ENCODE peak calls at places on chromosomes 7 and 10, in four cellular contexts. I, H, E and U are unnamed samples.

GRCh38 chr10:79299397-79300370 is 47.6 kb upstream of the PPIF start:
- DNase-seq in H (peak), E (no peak), I (no peak), U (no peak)

GRCh38 chr7:142030294-142030693 is 34.6 kb downstream of the MGAM start:
- DNase-seq in H (no peak), I (no peak), E (no peak), U (no peak)

GRCh38 chr10:112883853-112884502 is 66.1 kb upstream of the TCF7L2 start:
- DNase-seq in I (no peak), E (no peak), H (no peak), U (no peak)

GRCh38 chr7:80278737-80279136 is 144.1 kb downstream of the GNAI1 start:
- DNase-seq in H (no peak), I (no peak), E (no peak), U (no peak)

GRCh38 chr7:102119213-102119651 is 167.4 kb upstream of the SH2B2 start:
- DNase-seq in I (no peak), H (no peak), E (peak), U (no peak)

GRCh38 chr10:133262696-133263095 is 14.0 kb downstream of the ADAM8 start:
- DNase-seq in I (no peak), E (no peak), H (no peak), U (no peak)

GRCh38 chr7:85021090-85021704 is 165.7 kb downstream of the SEMA3D start:
- DNase-seq in H (no peak), I (no peak), E (peak), U (no peak)

GRCh38 chr7:29883462-29884398 is 77.4 kb downstream of the WIPF3 start:
- DNase-seq in E (no peak), H (no peak), I (no peak), U (peak)

GRCh38 chr10:15744217-15744865 is 24.6 kb upstream of the ITGA8 start:
- DNase-seq in H (peak), I (no peak), E (peak), U (no peak)

GRCh38 chr10:119897366-119897765 is 4.8 kb downstream of the SEC23IP start:
- DNase-seq in I (no peak), E (no peak), H (no peak), U (no peak)

GRCh38 chr7:25964483-25964961 is 187.5 kb upstream of the NFE2L3 start:
- DNase-seq in E (no peak), H (no peak), I (no peak), U (peak)

GRCh38 chr10:72740526-72740925 is 48.6 kb downstream of the MCU start:
- DNase-seq in I (no peak), E (peak), H (peak), U (no peak)

GRCh38 chr10:571643-572042 is 117.8 kb downstream of the DIP2C start:
- DNase-seq in I (no peak), E (no peak), H (no peak), U (no peak)

GRCh38 chr10:121110369-121110768 is 259.2 kb downstream of the WDR11 start:
- DNase-seq in E (no peak), I (no peak), H (no peak), U (no peak)
- TF ChIP-seq CTCF in E (no peak), I (no peak), H (no peak), U (no peak)

GRCh38 chr7:116501425-116502167 is 2.1 kb downstream of the CAV2 start:
- DNase-seq in I (peak), H (peak), E (peak), U (no peak)
- H3K27ac ChIP-seq in I (peak), H (peak), E (peak), U (peak)

GRCh38 chr10:25768167-25768566 is 165.9 kb upstream of the MYO3A start:
- DNase-seq in H (no peak), I (no peak), E (no peak), U (no peak)
- TF ChIP-seq CTCF in H (no peak), I (no peak), E (peak), U (no peak)

GRCh38 chr10:26969145-26969926 is 108.6 kb upstream of the ABI1 start:
- DNase-seq in E (no peak), H (no peak), I (no peak), U (no peak)

DNA sequence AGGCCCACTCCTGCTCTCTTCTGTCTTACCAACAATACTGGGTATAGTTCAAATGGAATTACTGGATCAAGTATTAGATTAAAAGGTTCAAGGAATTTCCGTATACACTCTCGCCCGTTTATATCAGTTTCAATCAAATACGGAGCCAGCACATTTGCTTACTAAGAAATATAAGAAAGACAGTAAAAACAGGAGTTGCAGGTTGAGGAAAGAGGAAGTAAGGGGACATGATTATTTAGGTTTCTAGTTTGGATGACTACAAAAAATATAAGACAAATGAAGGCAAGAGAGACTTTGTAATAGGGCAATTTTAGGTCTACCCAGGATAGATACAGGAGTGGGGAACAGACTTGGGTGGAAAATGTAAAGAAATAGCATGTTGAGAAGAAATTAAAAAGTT is 109.9 kb upstream of the ABI1 start:
- DNase-seq in H (no peak), E (no peak), I (no peak), U (no peak)
- H3K27ac ChIP-seq in H (no peak), E (no peak), I (no peak), U (no peak)

GRCh38 chr7:44921607-44922350 is 36.4 kb upstream of the PURB start:
- DNase-seq in E (peak), H (peak), I (peak), U (peak)

GRCh38 chr7:44918029-44918428 is 32.7 kb upstream of the PURB start:
- DNase-seq in H (no peak), E (no peak), I (no peak), U (no peak)

GRCh38 chr7:44920119-44920518 is 34.8 kb upstream of the PURB start:
- DNase-seq in E (no peak), H (no peak), I (no peak), U (no peak)

GRCh38 chr7:44917465-44917864 is 32.1 kb upstream of the PURB start:
- DNase-seq in H (no peak), I (no peak), E (no peak), U (no peak)

DNA sequence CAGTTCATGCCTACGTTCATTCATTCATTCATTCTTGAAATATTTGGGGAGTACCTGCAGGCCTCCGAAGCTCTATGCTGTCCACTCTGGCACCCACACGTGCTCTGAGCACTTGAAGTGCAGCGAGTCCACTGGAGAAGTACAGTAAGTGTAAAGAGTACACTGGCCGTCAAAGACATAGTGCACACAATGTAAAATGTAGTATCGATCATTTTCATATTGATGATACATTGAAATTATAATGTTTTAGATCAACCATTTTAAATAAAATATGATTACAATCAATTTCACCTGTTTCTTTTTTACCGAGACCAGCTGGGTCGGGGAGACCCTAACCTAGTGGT is 37.0 kb upstream of the PURB start:
- DNase-seq in E (no peak), I (no peak), H (no peak), U (no peak)
- TF ChIP-seq CTCF in E (no peak), I (no peak), H (no peak), U (peak)

GRCh38 chr7:155009570-155010157 is 6.7 kb upstream of the PAXIP1 start:
- DNase-seq in I (no peak), H (no peak), E (peak), U (no peak)
- H3K27ac ChIP-seq in I (no peak), H (no peak), E (no peak), U (no peak)